ENCODE peak calls at places on chromosomes 4 and X, in ten cellular contexts. U is astrocyte; H is NCI-H1930; R is central memory CD4-positive, alpha-beta T cell; Z is endothelial cell; I is stromal cell of bone marrow; V is KG1; G is astrocyte of the hippocampus; F is CD8-positive, alpha-beta T cell; O is ureter. L is an unnamed sample.
A peak's percentile ranks its signal among the peaks of the same experiment; 100 is the strongest.

GRCh38 chrX:9534686-9535085 is 69.8 kb downstream of the TBL1X start:
- DNase-seq in U (peak; percentile 50), H (no peak), R (no peak), Z (no peak), I (peak; percentile 42), V (no peak), G (peak; percentile 47), F (no peak), O (no peak), L (no peak)

GRCh38 chrX:35461164-35461563 is 337.0 kb upstream of the MAGEB16 start:
- DNase-seq in U (no peak), H (no peak), R (no peak), Z (no peak), I (no peak), V (no peak), G (no peak), F (no peak), O (no peak), L (no peak)

GRCh38 chr4:24645765-24646550 is 61.6 kb upstream of the DHX15 start:
- DNase-seq in U (no peak), H (peak; percentile 30), R (no peak), Z (no peak), I (no peak), V (no peak), G (no peak), F (no peak), O (no peak), L (no peak)

GRCh38 chrX:154791467-154791866 is 13.8 kb downstream of the MPP1 start:
- DNase-seq in U (no peak), H (no peak), R (no peak), Z (no peak), I (no peak), V (no peak), G (no peak), F (no peak), O (no peak), L (no peak)

GRCh38 chr4:123821861-123822260 is 425.3 kb downstream of the SPRY1 start:
- DNase-seq in U (peak; percentile 68), H (no peak), R (no peak), Z (no peak), I (no peak), V (no peak), G (peak; percentile 59), F (no peak), O (no peak), L (no peak)

GRCh38 chr4:53804719-53805118 is 213.4 kb upstream of the LNX1 start:
- DNase-seq in U (no peak), H (no peak), R (no peak), Z (no peak), I (no peak), V (peak; percentile 21), G (no peak), F (no peak), O (no peak), L (no peak)

GRCh38 chrX:34956915-34957314 is 14.3 kb downstream of the FAM47B start:
- DNase-seq in U (peak; percentile 50), H (no peak), R (no peak), Z (no peak), I (peak; percentile 21), V (no peak), G (peak; percentile 38), F (no peak), O (no peak), L (no peak)

GRCh38 chrX:129706395-129707072 is 32.2 kb upstream of the XPNPEP2 start:
- DNase-seq in U (no peak), H (no peak), R (no peak), Z (no peak), I (no peak), V (no peak), G (peak; percentile 66), F (no peak), O (peak; percentile 45), L (no peak)

GRCh38 chrX:101262590-101262989 is 28.5 kb downstream of the TAF7L start:
- DNase-seq in U (no peak), H (no peak), R (no peak), Z (no peak), I (no peak), V (no peak), G (no peak), F (no peak), O (no peak), L (no peak)

GRCh38 chr4:158253350-158253980 is 43.2 kb downstream of the TMEM144 start:
- DNase-seq in U (peak; percentile 23), H (peak; percentile 51), R (peak; percentile 19), Z (peak; percentile 66), I (peak; percentile 59), V (peak; percentile 22), G (peak; percentile 74), F (no peak), O (peak; percentile 61), L (peak; percentile 9)

GRCh38 chr4:26271703-26272102 is 49.1 kb upstream of the RBPJ start:
- DNase-seq in U (no peak), H (no peak), R (no peak), Z (no peak), I (no peak), V (no peak), G (no peak), F (no peak), O (no peak), L (no peak)

GRCh38 chr4:2338754-2339457 is 77.0 kb upstream of the MXD4 start:
- DNase-seq in U (no peak), H (no peak), R (no peak), Z (no peak), I (no peak), V (no peak), G (no peak), F (no peak), O (peak; percentile 38), L (no peak)

GRCh38 chrX:24146283-24146865 is 3.2 kb upstream of the ZFX start:
- DNase-seq in U (no peak), H (no peak), R (no peak), Z (no peak), I (no peak), V (no peak), G (peak; percentile 34), F (no peak), O (no peak), L (no peak)

GRCh38 chrX:108437789-108438623 is at the start of gene COL4A6:
- DNase-seq in U (no peak), H (no peak), R (no peak), Z (peak; percentile 39), I (no peak), V (no peak), G (peak; percentile 64), F (no peak), O (peak; percentile 41), L (no peak)

GRCh38 chr4:158018090-158018808 is 154.6 kb downstream of the GASK1B start:
- DNase-seq in U (peak; percentile 85), H (no peak), R (no peak), Z (no peak), I (no peak), V (no peak), G (peak; percentile 42), F (no peak), O (no peak), L (no peak)

GRCh38 chr4:120286813-120287212 is 220.2 kb upstream of the MAD2L1 start:
- DNase-seq in U (no peak), H (no peak), R (no peak), Z (no peak), I (no peak), V (no peak), G (no peak), F (no peak), O (no peak), L (no peak)

GRCh38 chrX:33970028-33970932 is 161.8 kb downstream of the FAM47A start:
- DNase-seq in U (no peak), H (no peak), R (no peak), Z (no peak), I (no peak), V (no peak), G (no peak), F (no peak), O (no peak), L (no peak)

GRCh38 chrX:119688856-119689455 is 4.0 kb downstream of the SEPTIN6 start:
- DNase-seq in U (no peak), H (no peak), R (peak; percentile 71), Z (no peak), I (no peak), V (no peak), G (no peak), F (no peak), O (no peak), L (no peak)

GRCh38 chr4:8555716-8556115 is 24.5 kb upstream of the GPR78 start:
- DNase-seq in U (no peak), H (no peak), R (no peak), Z (no peak), I (no peak), V (no peak), G (no peak), F (no peak), O (no peak), L (no peak)